ENCODE peak calls at places on chromosome 10, in five cellular contexts. E is lower lobe of right lung, O is lung, X is pancreas, R is mucosa of descending colon. J is an unnamed sample. For H3K9me3, the result is how much of the 10 kb centered on the place peaks cover.

GRCh38 chr10:10865303-10865702 is 152.4 kb upstream of the CELF2 start:
- DNase-seq in E (no peak), O (no peak), X (no peak), R (no peak), J (no peak)

GRCh38 chr10:182441-183201 is 47.4 kb downstream of the ZMYND11 start:
- DNase-seq in E (no peak), O (no peak), X (no peak), R (no peak), J (no peak)

GRCh38 chr10:110802551-110803238 is 69.0 kb upstream of the PDCD4 start:
- DNase-seq in E (peak), O (peak), X (peak), R (peak), J (peak)

GRCh38 chr10:16816142-16816541 is 1.1 kb downstream of the RSU1 start:
- DNase-seq in E (no peak), O (no peak), X (peak), R (no peak), J (no peak)

GRCh38 chr10:24969732-24970330 is 17.4 kb upstream of the PRTFDC1 start:
- DNase-seq in E (no peak), O (no peak), X (no peak), R (no peak), J (no peak)

GRCh38 chr10:117519895-117520294 is 22.7 kb upstream of the EMX2 start:
- DNase-seq in E (no peak), O (no peak), X (no peak), R (no peak), J (no peak)

GRCh38 chr10:124387078-124387874 is 31.4 kb downstream of the OAT start:
- DNase-seq in E (no peak), O (no peak), X (no peak), R (no peak), J (no peak)

GRCh38 chr10:78432582-78432981 is 398.9 kb downstream of the RPS24 start:
- DNase-seq in E (no peak), O (no peak), X (no peak), R (no peak), J (no peak)

GRCh38 chr10:94076325-94076841 is 82.7 kb downstream of the PLCE1 start:
- DNase-seq in E (no peak), O (no peak), X (no peak), R (no peak), J (peak)

GRCh38 chr10:9137368-9137767 is 1082.9 kb downstream of the GATA3 start:
- DNase-seq in E (no peak), O (no peak), X (no peak), R (no peak), J (no peak)

GRCh38 chr10:64682043-64682442 is 1160.8 kb downstream of the REEP3 start:
- DNase-seq in E (no peak), O (no peak), X (no peak), R (no peak), J (no peak)

GRCh38 chr10:4771554-4772201 is 54.3 kb upstream of the AKR1E2 start:
- DNase-seq in E (no peak), O (no peak), X (no peak), R (no peak), J (no peak)

GRCh38 chr10:66836057-66836456 is 89.8 kb upstream of the LRRTM3 start:
- DNase-seq in E (no peak), O (no peak), X (no peak), R (no peak), J (no peak)

GRCh38 chr10:5968681-5969453 is 8.5 kb downstream of the IL15RA start:
- DNase-seq in E (peak), O (peak), X (peak), R (no peak), J (peak)

GRCh38 chr10:72065439-72066025 is 22.8 kb downstream of the SPOCK2 start:
- DNase-seq in E (no peak), O (no peak), X (no peak), R (no peak), J (no peak)

GRCh38 chr10:13904053-13904452 is 317.3 kb downstream of the PRPF18 start:
- DNase-seq in E (peak), O (no peak), X (no peak), R (no peak), J (no peak)

GRCh38 chr10:70891636-70892035 is 3.3 kb upstream of the PCBD1 start:
- DNase-seq in E (no peak), O (no peak), X (no peak), R (no peak), J (no peak)

GRCh38 chr10:47381427-47382379 is 2.4 kb downstream of the ZNF488 start:
- DNase-seq in E (no peak), O (peak), X (no peak), R (no peak), J (no peak)

GRCh38 chr10:79378647-79379511 is 31.6 kb downstream of the PPIF start:
- DNase-seq in E (peak), O (no peak), X (no peak), R (peak), J (no peak)

GRCh38 chr10:60312818-60313588 is 76.7 kb downstream of the ANK3 start:
- DNase-seq in E (no peak), O (no peak), X (no peak), R (no peak), J (no peak)

GRCh38 chr10:129105266-129105665 is 361.8 kb upstream of the MGMT start:
- DNase-seq in E (no peak), O (peak), X (no peak), R (no peak), J (no peak)

GRCh38 chr10:130018253-130018652 is 54.2 kb upstream of the EBF3 start:
- DNase-seq in E (no peak), O (no peak), X (no peak), R (no peak), J (no peak)

GRCh38 chr10:104614245-104614831 is 26.8 kb upstream of the SORCS3 start:
- DNase-seq in E (no peak), O (no peak), X (no peak), R (no peak), J (no peak)

GRCh38 chr10:60237977-60238376 is 151.7 kb downstream of the ANK3 start:
- DNase-seq in E (no peak), O (no peak), X (no peak), R (no peak), J (no peak)

GRCh38 chr10:71383972-71384687 is 12.6 kb upstream of the CDH23 start:
- DNase-seq in E (peak), O (peak), X (peak), R (peak), J (peak)

GRCh38 chr10:105986896-105987638 is 1177.4 kb downstream of the SORCS1 start:
- DNase-seq in E (no peak), O (no peak), X (no peak), R (no peak), J (no peak)

GRCh38 chr10:105981679-105982078 is 1182.8 kb downstream of the SORCS1 start:
- DNase-seq in E (no peak), O (no peak), X (no peak), R (no peak), J (no peak)
- H3K9me3 ChIP-seq in E (under half), O (under half), X (under half), R (under half), J (under half)

DNA sequence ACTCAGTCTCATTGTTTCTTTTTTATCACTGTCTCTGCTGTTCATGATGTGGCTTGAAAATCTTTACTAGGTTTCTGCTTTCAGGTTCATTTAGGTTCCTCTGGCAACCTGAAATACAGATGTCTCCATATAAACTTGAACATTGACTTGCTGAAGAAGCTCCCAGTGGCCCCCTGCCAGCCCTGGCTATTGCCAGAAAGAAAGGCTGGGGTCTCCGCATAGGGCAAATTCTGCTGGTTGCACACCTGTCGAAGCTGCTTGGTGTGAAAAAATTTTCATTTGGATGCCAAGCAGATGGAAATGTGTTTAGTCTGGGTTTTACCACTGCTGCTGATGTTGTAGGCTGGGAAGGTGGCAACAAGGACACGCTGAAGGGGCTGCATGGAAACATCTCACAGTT is 826.7 kb upstream of the GHITM start:
- DNase-seq in E (no peak), O (no peak), X (no peak), R (no peak), J (no peak)
- H3K9me3 ChIP-seq in E (under half), O (under half), X (under half), R (under half), J (under half)

GRCh38 chr10:37752309-37752875 is 105.0 kb downstream of the ZNF248 start:
- DNase-seq in E (no peak), O (no peak), X (no peak), R (no peak), J (no peak)

GRCh38 chr10:37747081-37747480 is 110.3 kb downstream of the ZNF248 start:
- DNase-seq in E (no peak), O (no peak), X (no peak), R (no peak), J (no peak)

GRCh38 chr10:37748170-37748569 is 109.2 kb downstream of the ZNF248 start:
- DNase-seq in E (no peak), O (no peak), X (no peak), R (no peak), J (no peak)
- H3K9me3 ChIP-seq in E (under half), O (under half), X (under half), R (under half), J (under half)

GRCh38 chr10:38146579-38147333 is 52.6 kb downstream of the ZNF37A start:
- DNase-seq in E (no peak), O (no peak), X (no peak), R (no peak), J (no peak)

GRCh38 chr10:38147686-38148085 is 53.5 kb downstream of the ZNF37A start:
- DNase-seq in E (no peak), O (no peak), X (no peak), R (no peak), J (no peak)

GRCh38 chr10:38143587-38143986 is 49.5 kb downstream of the ZNF37A start:
- DNase-seq in E (no peak), O (no peak), X (no peak), R (no peak), J (no peak)
- H3K9me3 ChIP-seq in E (under half), O (under half), X (under half), R (under half), J (under half)

GRCh38 chr10:1517684-1518083 is 219.6 kb downstream of the ADARB2 start:
- DNase-seq in E (no peak), O (no peak), X (no peak), R (no peak), J (no peak)
- H3K9me3 ChIP-seq in E (under half), O (under half), X (under half), R (under half), J (under half)

DNA sequence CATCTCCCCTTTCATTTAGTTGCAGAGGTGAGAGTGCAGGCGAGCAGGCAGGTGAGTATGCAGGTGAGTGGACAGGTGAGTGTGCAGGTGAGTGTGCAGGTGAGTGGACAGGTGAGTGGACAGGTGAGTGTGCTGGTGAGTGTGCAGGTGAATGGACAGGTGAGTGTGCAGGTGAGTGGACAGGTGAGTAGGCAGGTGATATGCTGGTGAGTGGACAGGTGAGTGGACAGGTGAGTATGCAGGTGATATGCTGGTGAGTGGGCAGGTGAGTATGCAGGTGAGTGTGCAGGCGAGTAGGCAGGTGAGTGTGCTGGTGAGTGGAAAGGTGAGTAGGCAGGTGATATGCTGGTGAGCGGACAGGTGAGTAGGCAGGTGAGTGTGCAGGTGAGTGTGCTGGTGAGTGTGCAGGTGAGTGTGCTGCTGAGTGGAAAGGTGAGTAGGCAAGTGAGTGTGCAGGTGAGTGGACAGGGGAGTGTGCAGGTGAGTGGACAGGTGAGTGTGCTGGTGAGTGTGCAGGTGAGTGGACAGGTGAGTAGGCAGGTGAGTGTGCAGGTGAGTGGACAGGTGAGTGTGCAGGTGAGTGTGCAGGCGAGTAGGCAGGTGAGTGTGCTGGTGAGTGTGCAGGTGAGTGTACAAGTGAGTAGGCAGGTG is 165.6 kb downstream of the ADARB2 start:
- DNase-seq in E (no peak), O (no peak), X (no peak), R (no peak), J (no peak)
- H3K9me3 ChIP-seq in E (under half), O (under half), X (under half), R (under half), J (under half)

DNA sequence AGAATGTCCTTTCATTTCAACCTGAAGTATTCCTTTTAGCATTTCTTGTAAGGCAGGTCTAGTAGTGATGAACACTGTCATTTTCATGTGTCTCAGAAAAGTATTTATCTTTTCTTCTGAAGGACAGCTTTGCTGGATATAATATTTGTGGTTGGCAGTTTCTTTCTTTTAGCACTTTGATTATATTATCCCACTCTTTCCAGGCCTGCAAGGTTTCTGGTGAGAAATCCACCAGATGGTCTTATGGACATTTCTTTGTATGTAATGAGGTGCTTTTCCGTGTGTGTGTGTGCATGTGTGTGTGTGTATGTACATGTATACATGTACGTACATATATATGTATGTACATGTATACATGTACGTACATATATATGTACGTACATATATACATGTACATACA is 7.3 kb downstream of the CASP7 start:
- DNase-seq in E (no peak), O (no peak), X (no peak), R (no peak), J (no peak)
- H3K9me3 ChIP-seq in E (under half), O (under half), X (under half), R (under half), J (under half)

GRCh38 chr10:20429742-20430141 is 467.4 kb downstream of the NEBL start:
- DNase-seq in E (no peak), O (no peak), X (no peak), R (no peak), J (no peak)
- H3K9me3 ChIP-seq in E (under half), O (under half), X (under half), R (under half), J (under half)

DNA sequence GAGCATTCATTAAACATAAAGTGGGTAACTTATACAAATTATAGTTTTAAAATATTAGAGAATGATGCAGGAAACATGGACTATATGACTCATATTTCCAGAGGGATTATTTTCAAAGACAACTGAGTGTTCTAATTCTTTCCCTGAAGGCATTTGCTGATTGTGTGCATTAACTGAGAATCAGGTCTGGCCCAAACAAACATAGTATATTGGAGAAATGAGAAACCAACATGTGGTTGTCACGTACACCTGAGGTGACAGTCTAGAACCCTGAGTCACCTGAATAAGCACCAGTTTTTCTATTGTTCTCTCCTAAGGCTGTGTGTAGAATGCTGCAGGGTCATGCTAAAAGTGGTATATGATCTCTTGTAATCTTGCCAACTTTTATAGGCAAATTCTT is 1125.7 kb downstream of the XPNPEP1 start:
- DNase-seq in E (no peak), O (no peak), X (no peak), R (no peak), J (no peak)
- H3K9me3 ChIP-seq in E (under half), O (under half), X (under half), R (under half), J (under half)

J was measured in right lobe of liver.